ENCODE peak calls at places on chromosome X, in six cellular contexts. P is Daoy; J is T-cell; K is AG04449; C is activated naive CD4-positive, alpha-beta T cell treated with anti-CD3 and anti-CD28 coated beads, Interleukin-2, amount 50 U/mL, for 72 hours; F is AG08395. H is an unnamed sample.

GRCh38 chrX:136810493-136810892 is 29.8 kb upstream of the ARHGEF6 start:
- DNase-seq in K (no peak), J (no peak), F (no peak), P (no peak), C (no peak), H (no peak)

GRCh38 chrX:17547658-17548057 is 172.7 kb downstream of the NHS start:
- DNase-seq in F (peak), J (no peak), C (no peak), P (peak), K (no peak), H (no peak)

GRCh38 chrX:56788229-56788628 is 59.2 kb downstream of the NBDY start:
- DNase-seq in K (no peak), F (no peak), P (no peak), J (no peak), C (no peak), H (no peak)

GRCh38 chrX:68646421-68646820 is 1.0 kb upstream of the STARD8 start:
- DNase-seq in J (no peak), K (no peak), P (no peak), C (no peak), F (no peak), H (no peak)

GRCh38 chrX:135572436-135572835 is 52.0 kb downstream of the INTS6L start:
- DNase-seq in P (no peak), K (no peak), F (peak), J (no peak), C (no peak), H (no peak)

GRCh38 chrX:72203421-72203820 is 21.9 kb downstream of the PIN4 start:
- DNase-seq in F (no peak), C (no peak), J (no peak), K (no peak), P (no peak), H (no peak)

GRCh38 chrX:15301924-15302323 is 13.5 kb downstream of the ASB11 start:
- DNase-seq in P (peak), C (peak), K (no peak), F (no peak), J (no peak), H (peak)

GRCh38 chrX:105120460-105120859 is 100.0 kb downstream of the TEX13A start:
- DNase-seq in F (no peak), C (no peak), P (no peak), K (no peak), J (no peak), H (no peak)

GRCh38 chrX:7514871-7515599 is 327.9 kb upstream of the VCX start:
- DNase-seq in F (peak), K (no peak), P (no peak), C (no peak), J (no peak), H (no peak)

GRCh38 chrX:48937065-48937907 is 18.5 kb upstream of the PIM2 start:
- DNase-seq in J (peak), F (no peak), K (no peak), P (peak), C (peak), H (no peak)

GRCh38 chrX:22025751-22026150 is 6.4 kb upstream of the PHEX start:
- DNase-seq in P (no peak), K (no peak), C (no peak), J (no peak), F (no peak), H (no peak)

GRCh38 chrX:110397353-110397752 is 38.7 kb downstream of the RTL9 start:
- DNase-seq in F (no peak), P (no peak), C (no peak), J (no peak), K (no peak), H (no peak)

GRCh38 chrX:41350976-41351569 is 17.1 kb downstream of the DDX3X start:
- DNase-seq in C (no peak), K (no peak), P (no peak), F (peak), J (no peak), H (no peak)

GRCh38 chrX:103423955-103424640 is 47.8 kb downstream of the BEX3 start:
- DNase-seq in K (no peak), C (no peak), P (no peak), F (no peak), J (no peak), H (no peak)

GRCh38 chrX:120753413-120754251 is 122.0 kb downstream of the CT47B1 start:
- DNase-seq in J (no peak), C (no peak), K (no peak), P (no peak), F (no peak), H (no peak)

GRCh38 chrX:39953879-39954278 is 143.9 kb downstream of the BCOR start:
- DNase-seq in P (peak), K (no peak), J (no peak), F (no peak), C (no peak), H (no peak)

GRCh38 chrX:109393859-109394258 is 88.0 kb downstream of the GUCY2F start:
- DNase-seq in F (no peak), K (no peak), J (no peak), P (no peak), C (no peak), H (no peak)